ENCODE peak calls at places on chromosomes 5 and 9, in five cellular contexts. One of them, this sample, is unnamed.

GRCh38 chr9:30299126-30299780 is 2085.2 kb upstream of the ACO1 start:
- DNase-seq in HepG2: no peak
- DNase-seq in endothelial cell of umbilical vein: no peak
- DNase-seq in A549: no peak
- DNase-seq in GM12878: no peak
- DNase-seq in this sample: no peak

GRCh38 chr9:109448223-109448622 is 49.9 kb downstream of the PTPN3 start:
- DNase-seq in HepG2: no peak
- DNase-seq in endothelial cell of umbilical vein: no peak
- DNase-seq in A549: no peak
- DNase-seq in GM12878: no peak
- DNase-seq in this sample: peak

GRCh38 chr5:111595425-111595824 is 83.1 kb upstream of the STARD4 start:
- DNase-seq in HepG2: no peak
- DNase-seq in endothelial cell of umbilical vein: no peak
- DNase-seq in A549: no peak
- DNase-seq in GM12878: no peak
- DNase-seq in this sample: no peak

GRCh38 chr9:97397220-97397619 is 14.7 kb upstream of the TDRD7 start:
- DNase-seq in HepG2: no peak
- DNase-seq in endothelial cell of umbilical vein: no peak
- DNase-seq in A549: no peak
- DNase-seq in GM12878: peak
- DNase-seq in this sample: peak

GRCh38 chr9:124721109-124721850 is 49.8 kb downstream of the NR6A1 start:
- DNase-seq in HepG2: peak
- DNase-seq in endothelial cell of umbilical vein: no peak
- DNase-seq in A549: no peak
- DNase-seq in GM12878: no peak
- DNase-seq in this sample: no peak

GRCh38 chr5:1320436-1321344 is 24.2 kb downstream of the CLPTM1L start:
- DNase-seq in HepG2: no peak
- DNase-seq in endothelial cell of umbilical vein: no peak
- DNase-seq in A549: no peak
- DNase-seq in GM12878: no peak
- DNase-seq in this sample: no peak

GRCh38 chr9:13942695-13943094 is 371.2 kb downstream of the NFIB start:
- DNase-seq in HepG2: no peak
- DNase-seq in endothelial cell of umbilical vein: peak
- DNase-seq in A549: peak
- DNase-seq in GM12878: no peak
- DNase-seq in this sample: peak

GRCh38 chr9:117247271-117247670 is 167.6 kb downstream of the ASTN2 start:
- DNase-seq in HepG2: peak
- DNase-seq in endothelial cell of umbilical vein: no peak
- DNase-seq in A549: peak
- DNase-seq in GM12878: no peak
- DNase-seq in this sample: peak

GRCh38 chr9:113580041-113580953 is 116.8 kb downstream of the RGS3 start:
- DNase-seq in HepG2: no peak
- DNase-seq in endothelial cell of umbilical vein: peak
- DNase-seq in A549: no peak
- DNase-seq in GM12878: peak
- DNase-seq in this sample: peak

GRCh38 chr5:154944716-154945115 is 3.8 kb downstream of the MRPL22 start:
- DNase-seq in HepG2: no peak
- DNase-seq in endothelial cell of umbilical vein: peak
- DNase-seq in A549: no peak
- DNase-seq in GM12878: no peak
- DNase-seq in this sample: no peak

GRCh38 chr5:78362220-78362619 is 1.8 kb downstream of the SCAMP1 start:
- DNase-seq in HepG2: no peak
- DNase-seq in endothelial cell of umbilical vein: peak
- DNase-seq in A549: no peak
- DNase-seq in GM12878: no peak
- DNase-seq in this sample: no peak

GRCh38 chr5:62315376-62316049 is 9.5 kb downstream of the KIF2A start:
- DNase-seq in HepG2: no peak
- DNase-seq in endothelial cell of umbilical vein: no peak
- DNase-seq in A549: no peak
- DNase-seq in GM12878: no peak
- DNase-seq in this sample: no peak

GRCh38 chr9:18910435-18910834 is 122.6 kb downstream of the SAXO1 start:
- DNase-seq in HepG2: no peak
- DNase-seq in endothelial cell of umbilical vein: no peak
- DNase-seq in A549: no peak
- DNase-seq in GM12878: no peak
- DNase-seq in this sample: no peak

GRCh38 chr9:69036319-69036718 is 767 bp downstream of the FXN start:
- DNase-seq in HepG2: peak
- DNase-seq in endothelial cell of umbilical vein: no peak
- DNase-seq in A549: peak
- DNase-seq in GM12878: no peak
- DNase-seq in this sample: peak

GRCh38 chr9:7570107-7570720 is 229.4 kb downstream of the DMAC1 start:
- DNase-seq in HepG2: peak
- DNase-seq in endothelial cell of umbilical vein: peak
- DNase-seq in A549: peak
- DNase-seq in GM12878: peak
- DNase-seq in this sample: peak

GRCh38 chr9:72203205-72203803 is 54.1 kb downstream of the GDA start:
- DNase-seq in HepG2: peak
- DNase-seq in endothelial cell of umbilical vein: peak
- DNase-seq in A549: peak
- DNase-seq in GM12878: no peak
- DNase-seq in this sample: peak

GRCh38 chr9:35940474-35941467 is 17.2 kb downstream of the OR2S2 start:
- DNase-seq in HepG2: no peak
- DNase-seq in endothelial cell of umbilical vein: no peak
- DNase-seq in A549: no peak
- DNase-seq in GM12878: no peak
- DNase-seq in this sample: no peak

GRCh38 chr5:142685418-142686209 is at the start of gene FGF1:
- DNase-seq in HepG2: no peak
- DNase-seq in endothelial cell of umbilical vein: no peak
- DNase-seq in A549: no peak
- DNase-seq in GM12878: no peak
- DNase-seq in this sample: no peak

GRCh38 chr9:35594471-35594870 is 10.6 kb upstream of the TESK1 start:
- DNase-seq in HepG2: no peak
- DNase-seq in endothelial cell of umbilical vein: no peak
- DNase-seq in A549: no peak
- DNase-seq in GM12878: no peak
- DNase-seq in this sample: no peak

GRCh38 chr5:42632501-42632900 is 124.1 kb upstream of the CCDC152 start:
- DNase-seq in HepG2: no peak
- DNase-seq in endothelial cell of umbilical vein: no peak
- DNase-seq in A549: no peak
- DNase-seq in GM12878: no peak
- DNase-seq in this sample: no peak

GRCh38 chr5:139700711-139701693 is 52.9 kb downstream of the CXXC5 start:
- DNase-seq in HepG2: peak
- DNase-seq in endothelial cell of umbilical vein: no peak
- DNase-seq in A549: no peak
- DNase-seq in GM12878: no peak
- DNase-seq in this sample: peak

GRCh38 chr9:19050637-19051591 is 1.7 kb downstream of the RRAGA start:
- DNase-seq in HepG2: peak
- DNase-seq in endothelial cell of umbilical vein: peak
- DNase-seq in A549: no peak
- DNase-seq in GM12878: no peak
- DNase-seq in this sample: no peak

GRCh38 chr9:81549500-81550206 is 139.7 kb downstream of the TLE1 start:
- DNase-seq in HepG2: peak
- DNase-seq in endothelial cell of umbilical vein: no peak
- DNase-seq in A549: peak
- DNase-seq in GM12878: no peak
- DNase-seq in this sample: no peak

GRCh38 chr9:94908041-94908563 is 181.6 kb downstream of the AOPEP start:
- DNase-seq in HepG2: no peak
- DNase-seq in endothelial cell of umbilical vein: no peak
- DNase-seq in A549: no peak
- DNase-seq in GM12878: no peak
- DNase-seq in this sample: peak

GRCh38 chr9:28779240-28779639 is 1206.0 kb upstream of the C9orf72 start:
- DNase-seq in HepG2: no peak
- DNase-seq in endothelial cell of umbilical vein: no peak
- DNase-seq in A549: no peak
- DNase-seq in GM12878: no peak
- DNase-seq in this sample: no peak

GRCh38 chr9:21031091-21031817 is at the start of gene HACD4:
- DNase-seq in HepG2: no peak
- DNase-seq in endothelial cell of umbilical vein: peak
- DNase-seq in A549: peak
- DNase-seq in GM12878: peak
- DNase-seq in this sample: peak

GRCh38 chr5:7850533-7851239 is at the start of gene CFAP90:
- DNase-seq in HepG2: peak
- DNase-seq in endothelial cell of umbilical vein: peak
- DNase-seq in A549: no peak
- DNase-seq in GM12878: no peak
- DNase-seq in this sample: no peak

GRCh38 chr5:111099058-111099778 is 7.1 kb downstream of the WDR36 start:
- DNase-seq in HepG2: no peak
- DNase-seq in endothelial cell of umbilical vein: peak
- DNase-seq in A549: no peak
- DNase-seq in GM12878: no peak
- DNase-seq in this sample: no peak

GRCh38 chr9:76818271-76818670 is 54.0 kb downstream of the PCA3 start:
- DNase-seq in HepG2: peak
- DNase-seq in endothelial cell of umbilical vein: peak
- DNase-seq in A549: peak
- DNase-seq in GM12878: no peak
- DNase-seq in this sample: peak

GRCh38 chr9:20144255-20144654 is 355.4 kb upstream of the SLC24A2 start:
- DNase-seq in HepG2: no peak
- DNase-seq in endothelial cell of umbilical vein: no peak
- DNase-seq in A549: no peak
- DNase-seq in GM12878: no peak
- DNase-seq in this sample: no peak

GRCh38 chr9:136001231-136001630 is 40.1 kb upstream of the UBAC1 start:
- DNase-seq in HepG2: peak
- DNase-seq in endothelial cell of umbilical vein: no peak
- DNase-seq in A549: no peak
- DNase-seq in GM12878: no peak
- DNase-seq in this sample: no peak
- TF ChIP-seq MAX in HepG2: no peak
- TF ChIP-seq MAX in endothelial cell of umbilical vein: no peak
- TF ChIP-seq MAX in A549: no peak
- TF ChIP-seq MAX in GM12878: no peak
- TF ChIP-seq MAX in this sample: no peak

DNA sequence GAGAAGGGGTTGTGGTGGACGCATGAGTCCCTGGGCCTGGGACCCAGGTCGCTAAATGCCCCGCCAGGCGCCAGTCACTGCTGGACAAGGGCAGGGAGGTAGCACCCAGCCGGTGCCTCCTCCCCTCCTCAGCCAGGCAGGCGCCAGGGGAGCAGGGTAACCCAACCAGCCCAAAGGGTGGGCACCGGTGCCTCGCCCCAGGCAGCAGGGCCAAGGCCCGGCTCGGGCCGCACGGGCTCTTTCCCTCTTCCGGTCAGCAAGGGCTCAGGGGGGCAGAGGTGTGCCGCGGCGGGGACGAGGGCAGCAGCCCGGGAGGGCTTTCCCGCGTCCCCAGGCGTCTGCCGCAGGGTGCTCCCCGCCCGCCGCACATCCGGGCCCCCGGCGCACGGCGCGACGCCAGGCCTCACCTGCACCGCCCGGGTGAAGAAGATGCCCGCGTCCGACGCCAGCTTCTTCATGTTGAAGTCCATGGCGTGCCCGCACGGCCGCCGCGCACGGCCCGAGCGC is 393 bp downstream of the SH3GLB2 start:
- DNase-seq in HepG2: peak
- DNase-seq in endothelial cell of umbilical vein: peak
- DNase-seq in A549: peak
- DNase-seq in GM12878: no peak
- DNase-seq in this sample: peak
- TF ChIP-seq MYC in HepG2: peak
- TF ChIP-seq MYC in endothelial cell of umbilical vein: no peak
- TF ChIP-seq MYC in A549: no peak
- TF ChIP-seq MYC in GM12878: no peak
- TF ChIP-seq MYC in this sample: no peak

GRCh38 chr9:70389188-70389587 is 25.3 kb downstream of the KLF9 start:
- DNase-seq in HepG2: no peak
- DNase-seq in endothelial cell of umbilical vein: no peak
- DNase-seq in A549: no peak
- DNase-seq in GM12878: no peak
- DNase-seq in this sample: no peak

GRCh38 chr9:70387663-70388062 is 26.8 kb downstream of the KLF9 start:
- DNase-seq in HepG2: no peak
- DNase-seq in endothelial cell of umbilical vein: no peak
- DNase-seq in A549: no peak
- DNase-seq in GM12878: no peak
- DNase-seq in this sample: no peak

GRCh38 chr9:70392189-70392588 is 22.3 kb downstream of the KLF9 start:
- DNase-seq in HepG2: no peak
- DNase-seq in endothelial cell of umbilical vein: peak
- DNase-seq in A549: no peak
- DNase-seq in GM12878: no peak
- DNase-seq in this sample: peak

GRCh38 chr9:70390922-70391321 is 23.5 kb downstream of the KLF9 start:
- DNase-seq in HepG2: no peak
- DNase-seq in endothelial cell of umbilical vein: peak
- DNase-seq in A549: no peak
- DNase-seq in GM12878: no peak
- DNase-seq in this sample: no peak

GRCh38 chr9:70389642-70390266 is 24.7 kb downstream of the KLF9 start:
- DNase-seq in HepG2: no peak
- DNase-seq in endothelial cell of umbilical vein: peak
- DNase-seq in A549: no peak
- DNase-seq in GM12878: no peak
- DNase-seq in this sample: no peak
- TF ChIP-seq MAX in HepG2: no peak
- TF ChIP-seq MAX in endothelial cell of umbilical vein: no peak
- TF ChIP-seq MAX in A549: no peak
- TF ChIP-seq MAX in GM12878: no peak
- TF ChIP-seq MAX in this sample: no peak

DNA sequence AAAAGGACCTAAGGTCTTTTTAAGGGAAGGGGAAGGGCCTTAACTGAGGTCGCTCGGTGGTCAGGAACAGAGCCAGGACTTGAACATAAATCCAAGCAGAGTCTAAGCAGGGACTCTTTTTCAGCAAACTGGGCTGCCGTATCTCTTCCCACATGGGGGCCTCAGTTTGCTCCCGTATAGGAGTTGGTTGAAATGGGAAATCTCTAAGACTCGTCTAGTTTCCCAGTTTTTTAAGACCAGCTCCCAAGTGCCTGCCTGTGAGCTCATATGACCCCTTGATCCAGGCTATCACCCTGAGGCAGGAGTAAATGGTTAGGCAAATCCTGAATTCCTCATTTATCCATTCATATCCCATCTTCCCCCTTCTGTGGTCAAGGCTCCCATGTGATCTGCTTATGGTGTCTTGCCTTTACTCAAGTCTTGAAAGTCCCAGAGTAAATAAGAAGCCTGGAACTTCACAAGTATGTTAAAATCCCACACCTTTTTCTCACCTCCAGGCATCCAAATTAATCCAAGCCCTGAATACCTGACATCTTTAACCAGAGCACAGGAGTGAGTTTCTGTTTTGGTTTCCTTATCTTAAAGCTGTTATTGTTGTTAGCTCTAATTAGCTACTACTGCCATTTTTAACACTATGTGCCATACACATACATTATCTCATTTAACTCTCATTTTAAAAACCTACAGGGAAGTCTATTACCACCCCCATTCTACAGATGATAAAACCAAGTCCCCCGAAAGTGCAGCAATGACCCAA is 3.0 kb downstream of the ARSI start:
- DNase-seq in HepG2: no peak
- DNase-seq in endothelial cell of umbilical vein: no peak
- DNase-seq in A549: no peak
- DNase-seq in GM12878: no peak
- DNase-seq in this sample: no peak
- TF ChIP-seq MYC in HepG2: no peak
- TF ChIP-seq MYC in endothelial cell of umbilical vein: no peak
- TF ChIP-seq MYC in A549: no peak
- TF ChIP-seq MYC in GM12878: no peak
- TF ChIP-seq MYC in this sample: no peak